ENCODE peak calls at places on chromosomes 4 and X, in nine cellular contexts. K is right cardiac atrium; J is dorsolateral prefrontal cortex; F is tibial artery; C is CD8-positive, alpha-beta T cell; E is upper lobe of right lung; B is H1; M is fibroblast of lung; N is hepatocyte. Z is an unnamed sample. For H3K27me3, the result is how much of the 10 kb centered on the place peaks cover.

GRCh38 chrX:133550665-133551064 is 135.4 kb upstream of the GPC4 start:
- DNase-seq in K (no peak), J (no peak), F (no peak), C (no peak), E (no peak), B (no peak), M (no peak), N (no peak), Z (no peak)

GRCh38 chr4:141077611-141078225 is 55.6 kb downstream of the RNF150 start:
- DNase-seq in K (no peak), J (no peak), F (no peak), C (no peak), E (no peak), B (no peak), M (no peak), N (no peak), Z (no peak)

GRCh38 chrX:108439961-108440696 is 491 bp downstream of the COL4A5 start:
- DNase-seq in K (peak), J (no peak), F (peak), C (no peak), E (peak), B (no peak), M (peak), N (peak), Z (no peak)

GRCh38 chr4:3483471-3483921 is 20.4 kb downstream of the DOK7 start:
- DNase-seq in K (peak), J (no peak), F (peak), C (no peak), E (no peak), B (no peak), M (peak), N (no peak), Z (peak)

GRCh38 chrX:67636532-67636931 is 92.7 kb downstream of the AR start:
- DNase-seq in K (no peak), J (no peak), F (no peak), C (no peak), E (no peak), B (no peak), M (peak), N (no peak), Z (no peak)

GRCh38 chr4:26256016-26256415 is 64.8 kb upstream of the RBPJ start:
- DNase-seq in K (no peak), J (no peak), F (no peak), C (no peak), E (no peak), B (no peak), M (peak), N (no peak), Z (no peak)

GRCh38 chr4:41879552-41879951 is 55.7 kb upstream of the TMEM33 start:
- DNase-seq in K (no peak), J (no peak), F (no peak), C (no peak), E (no peak), B (no peak), M (no peak), N (no peak), Z (no peak)

GRCh38 chr4:108331905-108332632 is 163.3 kb upstream of the LEF1 start:
- DNase-seq in K (no peak), J (no peak), F (no peak), C (no peak), E (no peak), B (no peak), M (no peak), N (no peak), Z (no peak)

GRCh38 chr4:142169216-142169615 is 532.8 kb downstream of the IL15 start:
- DNase-seq in K (no peak), J (no peak), F (no peak), C (no peak), E (no peak), B (no peak), M (no peak), N (no peak), Z (no peak)

GRCh38 chr4:89868999-89869589 is 25.6 kb upstream of the MMRN1 start:
- DNase-seq in K (no peak), J (no peak), F (no peak), C (no peak), E (no peak), B (no peak), M (no peak), N (no peak), Z (no peak)

GRCh38 chr4:151730003-151730559 is 30.7 kb downstream of the GATB start:
- DNase-seq in K (no peak), J (no peak), F (no peak), C (no peak), E (no peak), B (no peak), M (peak), N (peak), Z (no peak)

GRCh38 chr4:185210102-185210981 is 944 bp downstream of the SNX25 start:
- DNase-seq in K (peak), J (no peak), F (peak), C (peak), E (peak), B (no peak), M (peak), N (peak), Z (no peak)

GRCh38 chr4:15525080-15525479 is 55.4 kb downstream of the CC2D2A start:
- DNase-seq in K (no peak), J (no peak), F (no peak), C (no peak), E (no peak), B (no peak), M (no peak), N (peak), Z (no peak)

GRCh38 chr4:169268951-169269781 is 1.6 kb downstream of the SH3RF1 start:
- DNase-seq in K (no peak), J (no peak), F (no peak), C (no peak), E (no peak), B (no peak), M (peak), N (peak), Z (peak)

GRCh38 chrX:141759238-141759637 is 60.7 kb upstream of the SPANXD start:
- DNase-seq in K (no peak), J (no peak), F (no peak), C (no peak), E (no peak), B (no peak), M (no peak), N (no peak), Z (no peak)

GRCh38 chrX:77900688-77901087 is 1.4 kb downstream of the COX7B start:
- DNase-seq in K (no peak), J (no peak), F (no peak), C (no peak), E (no peak), B (no peak), M (no peak), N (no peak), Z (no peak)

GRCh38 chrX:77953708-77954107 is 15.7 kb downstream of the PGAM4 start:
- DNase-seq in K (no peak), J (no peak), F (no peak), C (no peak), E (no peak), B (no peak), M (peak), N (no peak), Z (no peak)

GRCh38 chr4:138609943-138610350 is 367.8 kb upstream of the SLC7A11 start:
- DNase-seq in K (no peak), J (peak), F (no peak), C (no peak), E (no peak), B (no peak), M (peak), N (no peak), Z (peak)

GRCh38 chrX:16022580-16023170 is 100.7 kb upstream of the GRPR start:
- DNase-seq in K (no peak), J (no peak), F (no peak), C (no peak), E (no peak), B (no peak), M (peak), N (no peak), Z (no peak)

GRCh38 chr4:1731180-1731579 is 9.9 kb downstream of the TACC3 start:
- DNase-seq in K (peak), J (no peak), F (no peak), C (no peak), E (no peak), B (no peak), M (peak), N (no peak), Z (no peak)

DNA sequence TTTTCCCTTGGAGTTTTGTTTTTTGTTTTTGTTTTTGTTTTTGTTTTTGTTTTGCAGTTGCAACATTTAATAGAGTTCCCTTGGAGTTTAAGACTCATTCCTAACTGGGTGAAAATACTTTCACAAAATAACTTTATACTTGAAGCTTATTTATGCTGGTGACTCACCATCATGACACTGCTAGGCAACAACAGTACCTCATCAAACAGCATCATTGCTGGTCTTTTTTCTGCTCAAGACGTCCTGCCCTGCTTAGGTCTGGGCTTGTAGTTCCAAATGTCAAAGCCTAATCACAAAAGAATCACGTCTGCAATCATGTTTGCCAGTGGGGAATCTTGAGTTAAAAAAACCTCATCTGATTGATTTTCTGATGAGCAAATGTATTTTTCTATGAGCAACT is 105.7 kb upstream of the PRPS2 start:
- DNase-seq in K (no peak), J (no peak), F (no peak), C (no peak), E (no peak), B (no peak), M (peak), N (no peak), Z (no peak)
- H3K27me3 ChIP-seq in K (under half), J (half or more), F (under half), C (under half), E (under half), B (under half), M (under half), N (under half), Z (under half)

GRCh38 chrX:154059729-154060245 is 37.7 kb downstream of the MECP2 start:
- DNase-seq in K (no peak), J (no peak), F (no peak), C (no peak), E (no peak), B (no peak), M (no peak), N (no peak), Z (no peak)

GRCh38 chrX:154061801-154062200 is 35.7 kb downstream of the MECP2 start:
- DNase-seq in K (no peak), J (no peak), F (no peak), C (no peak), E (no peak), B (no peak), M (no peak), N (no peak), Z (no peak)

GRCh38 chrX:154063234-154063633 is 34.3 kb downstream of the MECP2 start:
- DNase-seq in K (no peak), J (no peak), F (no peak), C (no peak), E (no peak), B (no peak), M (no peak), N (no peak), Z (no peak)

GRCh38 chrX:154068560-154068959 is 29.0 kb downstream of the MECP2 start:
- DNase-seq in K (no peak), J (no peak), F (no peak), C (no peak), E (no peak), B (no peak), M (no peak), N (no peak), Z (no peak)

DNA sequence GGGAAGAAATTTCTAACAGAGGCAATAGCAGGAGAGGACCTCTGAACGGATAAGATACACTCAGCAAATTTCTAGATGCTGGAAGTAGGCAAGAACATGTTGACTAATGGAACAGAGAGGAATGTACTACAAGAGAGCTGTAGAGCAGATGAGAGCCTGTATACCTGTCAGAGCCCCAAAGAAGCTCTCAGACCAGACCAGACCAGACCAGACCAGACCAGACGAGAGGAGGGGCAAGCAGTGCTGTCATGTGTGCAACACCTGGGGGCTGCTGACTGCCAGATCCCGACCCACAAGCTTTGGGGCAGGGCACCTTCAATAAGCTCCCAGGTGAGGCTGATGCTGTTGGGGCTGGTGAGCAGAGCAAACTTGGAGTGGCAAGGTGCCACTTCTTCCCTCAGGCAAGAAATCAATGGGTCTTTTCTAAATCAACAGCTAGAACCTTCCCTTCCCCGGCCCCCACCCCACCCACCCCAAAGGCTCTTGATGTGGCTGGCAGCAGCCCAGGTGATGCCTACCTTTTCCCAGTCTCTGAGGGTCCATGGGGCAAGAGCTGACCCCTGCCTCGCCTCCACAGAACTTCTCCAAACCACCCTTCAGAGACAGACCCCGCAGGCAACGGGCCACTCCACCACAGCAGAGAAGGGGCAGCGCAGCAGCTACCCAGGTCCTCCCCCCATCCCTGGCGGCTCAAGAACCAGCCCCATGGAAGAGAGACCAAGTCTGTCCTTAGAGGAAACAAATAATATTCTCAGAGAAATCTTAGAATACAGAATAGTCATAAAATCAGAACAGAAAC is 32.7 kb downstream of the MECP2 start:
- DNase-seq in K (no peak), J (no peak), F (no peak), C (no peak), E (no peak), B (no peak), M (no peak), N (no peak), Z (no peak)
- H3K27ac ChIP-seq in K (no peak), J (no peak), F (no peak), C (peak), E (no peak), B (no peak), M (no peak), N (no peak), Z (no peak)

GRCh38 chrX:100931218-100931924 is 2.7 kb upstream of the XKRX start:
- DNase-seq in K (no peak), J (no peak), F (no peak), C (no peak), E (no peak), B (no peak), M (no peak), N (no peak), Z (no peak)
- H3K4me3 ChIP-seq in K (no peak), J (no peak), F (no peak), C (no peak), E (no peak), B (no peak), M (no peak), N (no peak), Z (no peak)

GRCh38 chrX:125103693-125104092 is 216.0 kb upstream of the TEX13C start:
- DNase-seq in K (no peak), J (no peak), F (no peak), C (no peak), E (peak), B (no peak), M (no peak), N (no peak), Z (no peak)
- H3K27me3 ChIP-seq in K (under half), J (under half), F (under half), C (under half), E (under half), B (under half), M (under half), N (under half), Z (under half)